ENCODE peak calls at places on chromosomes 3 and 15, in five cellular contexts. B is mucosa of descending colon, A is bronchial epithelial cell, J is esophagus squamous epithelium, T is breast epithelium. O is an unnamed sample.

GRCh38 chr15:57237282-57237642 is 139.0 kb upstream of the CGNL1 start:
- DNase-seq in B (no peak), A (no peak), J (no peak), T (no peak), O (no peak)

GRCh38 chr3:170493712-170494182 is 75.1 kb downstream of the CLDN11 start:
- DNase-seq in B (no peak), A (peak), J (no peak), T (peak), O (no peak)

GRCh38 chr15:45573961-45574629 is 13.1 kb upstream of the BLOC1S6 start:
- DNase-seq in B (peak), A (no peak), J (no peak), T (no peak), O (peak)

GRCh38 chr3:133709139-133709538 is 37.1 kb upstream of the TF start:
- DNase-seq in B (no peak), A (no peak), J (no peak), T (no peak), O (no peak)

GRCh38 chr15:98382139-98382538 is 266.2 kb upstream of the IGF1R start:
- DNase-seq in B (no peak), A (no peak), J (no peak), T (no peak), O (no peak)

GRCh38 chr3:127013758-127014535 is 31.0 kb downstream of the PLXNA1 start:
- DNase-seq in B (no peak), A (no peak), J (no peak), T (no peak), O (no peak)

GRCh38 chr3:63037116-63037515 is 161.9 kb upstream of the CADPS start:
- DNase-seq in B (no peak), A (no peak), J (no peak), T (no peak), O (no peak)

GRCh38 chr3:185552358-185552877 is at the start of gene LIPH:
- DNase-seq in B (peak), A (peak), J (no peak), T (peak), O (peak)

GRCh38 chr3:185715091-185715490 is 109.8 kb downstream of the IGF2BP2 start:
- DNase-seq in B (peak), A (peak), J (no peak), T (no peak), O (no peak)

GRCh38 chr15:35624881-35625280 is 78.9 kb upstream of the DPH6 start:
- DNase-seq in B (peak), A (peak), J (no peak), T (no peak), O (no peak)

GRCh38 chr3:172953576-172953975 is 187.5 kb downstream of the SPATA16 start:
- DNase-seq in B (no peak), A (no peak), J (no peak), T (no peak), O (no peak)

GRCh38 chr15:40103864-40104271 is 4.8 kb downstream of the BMF start:
- DNase-seq in B (no peak), A (no peak), J (no peak), T (no peak), O (no peak)

GRCh38 chr3:120039642-120040610 is 54.3 kb downstream of the GSK3B start:
- DNase-seq in B (no peak), A (no peak), J (no peak), T (no peak), O (peak)
- TF ChIP-seq CTCF in B (no peak), A (no peak), J (no peak), T (no peak), O (peak)

GRCh38 chr3:49607796-49608195 is 53.5 kb downstream of the BSN start:
- DNase-seq in B (no peak), A (no peak), J (no peak), T (no peak), O (no peak)
- TF ChIP-seq CTCF in B (no peak), A (peak), J (no peak), T (no peak), O (peak)

DNA sequence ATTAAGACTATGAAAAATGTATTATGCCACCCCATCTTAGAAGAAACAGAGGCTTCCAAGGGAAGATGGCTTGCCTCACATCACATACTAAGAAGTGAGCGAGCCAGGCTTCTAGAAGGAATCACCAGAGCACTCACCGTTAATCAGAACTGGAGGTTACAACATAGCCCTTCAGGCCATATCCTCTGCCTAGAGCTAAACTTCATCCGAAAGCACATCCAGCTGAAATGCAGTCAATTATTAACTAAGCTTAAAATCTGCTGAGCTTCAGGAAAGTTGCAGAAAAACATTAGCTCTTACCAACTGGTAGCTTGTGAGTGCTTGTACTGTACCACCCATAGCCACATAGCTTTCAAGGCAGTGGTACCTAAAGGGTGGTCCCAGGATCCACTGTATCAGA is 483.2 kb downstream of the TBL1XR1 start:
- DNase-seq in B (no peak), A (peak), J (no peak), T (no peak), O (no peak)
- TF ChIP-seq CTCF in B (no peak), A (no peak), J (no peak), T (no peak), O (no peak)

GRCh38 chr3:174046311-174046710 is 648.8 kb downstream of the NLGN1 start:
- DNase-seq in B (no peak), A (no peak), J (no peak), T (no peak), O (no peak)

GRCh38 chr3:174051191-174051590 is 653.6 kb downstream of the NLGN1 start:
- DNase-seq in B (no peak), A (no peak), J (no peak), T (no peak), O (no peak)

GRCh38 chr3:174049443-174049842 is 651.9 kb downstream of the NLGN1 start:
- DNase-seq in B (no peak), A (no peak), J (no peak), T (no peak), O (no peak)
- TF ChIP-seq CTCF in B (no peak), A (no peak), J (no peak), T (no peak), O (no peak)

GRCh38 chr15:70950953-70951352 is 58.3 kb downstream of the LRRC49 start:
- DNase-seq in B (no peak), A (no peak), J (no peak), T (no peak), O (no peak)

GRCh38 chr15:70947369-70948335 is 55.0 kb downstream of the LRRC49 start:
- DNase-seq in B (no peak), A (no peak), J (no peak), T (no peak), O (no peak)
- TF ChIP-seq CTCF in B (no peak), A (no peak), J (no peak), T (no peak), O (no peak)

GRCh38 chr15:25342629-25343028 is 96.2 kb downstream of the UBE3A start:
- DNase-seq in B (no peak), A (no peak), J (no peak), T (no peak), O (no peak)

GRCh38 chr15:25347707-25348106 is 91.1 kb downstream of the UBE3A start:
- DNase-seq in B (no peak), A (no peak), J (no peak), T (no peak), O (no peak)

GRCh38 chr15:25346371-25346770 is 92.5 kb downstream of the UBE3A start:
- DNase-seq in B (no peak), A (no peak), J (no peak), T (no peak), O (no peak)

DNA sequence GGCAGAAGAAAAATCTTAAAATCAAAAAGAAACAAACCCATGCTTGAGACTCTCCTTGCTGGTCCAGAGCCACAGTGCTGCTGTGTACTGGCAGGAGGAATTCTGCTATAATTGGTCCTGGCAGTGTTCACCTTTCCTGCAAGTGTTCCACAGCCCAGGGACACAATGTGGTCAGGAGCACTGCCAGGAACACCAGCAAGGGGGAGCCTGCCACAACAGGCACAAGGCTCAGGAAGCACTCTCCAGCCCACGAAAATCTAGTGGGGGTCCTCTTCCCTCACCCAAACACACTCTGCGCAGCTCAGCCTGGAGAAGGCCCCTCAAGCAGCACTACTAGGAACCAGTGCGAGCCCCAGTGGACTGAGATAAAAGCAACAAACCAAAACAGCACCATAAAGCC is 92.9 kb downstream of the UBE3A start:
- DNase-seq in B (no peak), A (peak), J (no peak), T (peak), O (no peak)
- TF ChIP-seq CTCF in B (no peak), A (peak), J (no peak), T (no peak), O (no peak)

GRCh38 chr15:90022345-90022744 is 21.2 kb downstream of the ZNF710 start:
- DNase-seq in B (no peak), A (no peak), J (no peak), T (no peak), O (no peak)

GRCh38 chr15:90024406-90024805 is 23.3 kb downstream of the ZNF710 start:
- DNase-seq in B (no peak), A (no peak), J (no peak), T (no peak), O (no peak)

GRCh38 chr15:90022905-90023700 is 22.0 kb downstream of the ZNF710 start:
- DNase-seq in B (no peak), A (no peak), J (no peak), T (no peak), O (no peak)

GRCh38 chr15:90028376-90028775 is 27.3 kb downstream of the ZNF710 start:
- DNase-seq in B (no peak), A (no peak), J (no peak), T (no peak), O (no peak)

GRCh38 chr15:90025461-90026033 is 24.4 kb downstream of the ZNF710 start:
- DNase-seq in B (no peak), A (no peak), J (no peak), T (no peak), O (no peak)
- TF ChIP-seq CTCF in B (no peak), A (no peak), J (no peak), T (no peak), O (no peak)

O was measured in activated CD8-positive, alpha-beta T cell treated with anti-CD3 and anti-CD28 coated beads for 36 hours.